ENCODE peak calls at places on chromosomes 1 and 21, in seven cellular contexts. X is tibial artery, W is PC-3, O is suprapubic skin, N is heart right ventricle, U is mesendoderm, T is tibial nerve. C is an unnamed sample.

GRCh38 chr21:41396452-41397107 is 29.5 kb upstream of the MX1 start:
- DNase-seq in N (no peak), W (peak; percentile 48), T (no peak), X (peak; percentile 59), O (no peak), U (peak; percentile 59), C (peak; percentile 79)

GRCh38 chr1:178485467-178486098 is 11.2 kb downstream of the CLEC20A start:
- DNase-seq in U (no peak), W (no peak), T (no peak), O (no peak), N (no peak), X (no peak), C (no peak)

GRCh38 chr1:23751050-23751814 is 8.0 kb downstream of the ELOA start:
- DNase-seq in N (no peak), U (peak; percentile 81), W (peak; percentile 59), T (no peak), O (no peak), X (no peak), C (no peak)

GRCh38 chr1:177948336-177948972 is 21.4 kb downstream of the SEC16B start:
- DNase-seq in U (peak; percentile 84), O (no peak), N (peak; percentile 46), W (peak; percentile 70), T (peak; percentile 65), X (peak; percentile 57), C (peak; percentile 47)

GRCh38 chr1:187960125-187960638 is 1131.4 kb downstream of the PLA2G4A start:
- DNase-seq in W (no peak), X (no peak), U (no peak), O (no peak), N (no peak), T (no peak), C (no peak)

GRCh38 chr1:66521736-66522365 is 12.1 kb upstream of the SGIP1 start:
- DNase-seq in W (peak; percentile 77), U (no peak), N (no peak), O (no peak), T (no peak), X (no peak), C (no peak)

GRCh38 chr1:175287377-175287776 is 94.8 kb upstream of the KIAA0040 start:
- DNase-seq in T (no peak), N (no peak), W (no peak), X (no peak), U (no peak), O (no peak), C (no peak)

GRCh38 chr1:1115136-1115829 is 606 bp downstream of the C1orf159 start:
- DNase-seq in O (no peak), W (peak; percentile 22), T (no peak), X (no peak), U (no peak), N (no peak), C (no peak)

GRCh38 chr1:7117599-7118281 is 332.5 kb downstream of the CAMTA1 start:
- DNase-seq in U (peak; percentile 82), N (no peak), O (peak; percentile 74), T (no peak), X (no peak), W (no peak), C (peak; percentile 61)

GRCh38 chr1:29209173-29209572 is 21.6 kb downstream of the MECR start:
- DNase-seq in W (no peak), O (no peak), T (no peak), U (peak; percentile 60), N (no peak), X (no peak), C (no peak)

GRCh38 chr1:199447906-199448305 is 579.6 kb upstream of the NR5A2 start:
- DNase-seq in W (no peak), O (no peak), U (no peak), X (no peak), T (no peak), N (no peak), C (no peak)

GRCh38 chr1:192489748-192490147 is 85.8 kb upstream of the RGS1 start:
- DNase-seq in O (no peak), W (peak; percentile 74), T (peak; percentile 38), N (peak; percentile 64), X (peak; percentile 70), U (peak; percentile 65), C (peak; percentile 85)

GRCh38 chr1:33725037-33725436 is 138.8 kb upstream of the HMGB4 start:
- DNase-seq in T (no peak), O (no peak), W (no peak), U (no peak), N (no peak), X (no peak), C (no peak)

GRCh38 chr1:223707270-223708000 is 4.9 kb upstream of the CAPN2 start:
- DNase-seq in U (peak; percentile 87), X (peak; percentile 86), T (peak; percentile 73), W (peak; percentile 99), O (peak; percentile 84), N (peak; percentile 67), C (peak; percentile 73)

GRCh38 chr1:180962178-180962577 is 49.5 kb downstream of the KIAA1614 start:
- DNase-seq in U (no peak), T (no peak), O (no peak), X (no peak), W (no peak), N (no peak), C (no peak)

GRCh38 chr1:22709227-22709626 is 1.4 kb upstream of the EPHB2 start:
- DNase-seq in T (no peak), W (no peak), X (no peak), N (no peak), U (peak; percentile 50), O (no peak), C (no peak)

GRCh38 chr1:37068897-37069296 is 34.6 kb upstream of the GRIK3 start:
- DNase-seq in U (no peak), T (no peak), X (no peak), N (no peak), O (no peak), W (no peak), C (no peak)

GRCh38 chr1:79549191-79549590 is 542.7 kb upstream of the ADGRL4 start:
- DNase-seq in W (no peak), T (no peak), X (no peak), N (no peak), O (no peak), U (no peak), C (no peak)

GRCh38 chr21:34243562-34243961 is 120.2 kb upstream of the KCNE2 start:
- DNase-seq in W (peak; percentile 52), O (no peak), T (no peak), X (no peak), N (no peak), U (peak; percentile 61), C (no peak)

DNA sequence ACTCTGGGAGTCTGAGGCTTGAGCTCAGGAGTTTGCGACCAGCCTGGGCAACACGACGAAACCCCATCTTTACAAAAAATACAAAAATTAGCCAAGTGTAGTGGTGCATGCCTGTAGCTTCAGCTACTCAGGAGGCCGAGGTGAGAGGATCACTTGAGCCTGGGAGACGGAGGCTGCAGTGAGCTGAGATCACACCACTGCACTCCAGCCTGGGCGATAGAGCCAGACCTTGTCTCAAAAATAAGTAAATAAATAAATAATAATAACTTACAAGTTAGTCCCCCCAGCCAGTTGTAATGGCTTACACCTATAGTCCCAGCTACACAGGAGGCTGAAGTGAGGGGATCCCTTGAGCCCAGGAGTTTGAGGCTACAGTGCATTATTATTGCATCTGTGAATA is 21.7 kb upstream of the BTG2 start:
- DNase-seq in U (no peak), N (no peak), O (peak; percentile 21), X (no peak), T (no peak), W (no peak), C (no peak)
- H3K4me1 ChIP-seq in U (peaks cover 10% of the 10 kb centered on the region), N (peaks cover 85% of the 10 kb centered on the region), O (peaks cover 66% of the 10 kb centered on the region), X (peaks cover 38% of the 10 kb centered on the region), T (peaks cover 27% of the 10 kb centered on the region), W (peaks cover 5% of the 10 kb centered on the region), C (peaks cover 7% of the 10 kb centered on the region)

GRCh38 chr1:153536618-153537375 is 1.0 kb upstream of the S100A6 start:
- DNase-seq in O (no peak), U (no peak), W (peak; percentile 68), N (no peak), X (peak; percentile 43), T (no peak), C (no peak)
- H3K4me1 ChIP-seq in O (peaks cover 91% of the 10 kb centered on the region), U (peaks cover 2% of the 10 kb centered on the region), W (peaks cover 81% of the 10 kb centered on the region), N (peaks cover 82% of the 10 kb centered on the region), X (peaks cover 46% of the 10 kb centered on the region), T (peaks cover 23% of the 10 kb centered on the region), C (peaks cover 5% of the 10 kb centered on the region)

DNA sequence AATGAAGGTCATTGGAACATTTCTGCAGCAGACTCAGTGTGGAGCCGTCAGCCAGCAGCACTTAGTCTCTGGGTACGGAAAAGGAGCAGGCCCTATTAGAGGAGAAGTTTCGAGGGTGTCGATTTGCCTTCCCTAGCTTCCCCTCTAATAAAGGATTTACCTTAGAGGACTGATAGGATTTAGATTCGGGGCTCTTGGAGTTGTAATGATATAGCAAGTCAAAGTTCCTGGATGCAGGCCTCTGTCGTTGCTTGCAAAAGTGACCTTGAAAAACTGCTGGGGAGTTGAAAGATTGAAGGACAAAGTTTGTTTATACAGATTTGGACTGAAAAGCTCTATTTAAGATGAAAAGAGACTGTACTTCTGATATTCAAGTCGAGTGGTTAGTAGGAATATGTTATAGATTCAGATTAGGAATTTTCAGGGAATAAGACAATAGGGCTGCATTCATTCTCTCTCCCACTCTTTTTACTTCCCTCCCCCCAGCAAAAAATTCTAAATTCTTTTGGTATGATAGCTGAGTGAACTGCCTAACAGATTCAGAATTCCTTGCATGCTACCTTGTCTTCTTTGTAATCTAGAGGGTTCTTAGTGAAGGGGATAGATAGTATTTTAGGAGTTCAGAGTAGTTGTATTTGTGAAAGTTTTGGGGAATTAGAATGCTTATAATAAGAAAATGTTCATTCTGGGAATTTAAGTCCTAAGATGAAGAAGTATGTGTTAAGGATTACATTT is 19.2 kb downstream of the NFYC start:
- DNase-seq in U (peak; percentile 63), W (no peak), O (no peak), T (no peak), X (no peak), N (peak; percentile 4), C (no peak)
- H3K4me1 ChIP-seq in U (no peaks in the 10 kb centered on the region), W (peaks cover 39% of the 10 kb centered on the region), O (peaks cover 61% of the 10 kb centered on the region), T (peaks cover 27% of the 10 kb centered on the region), X (peaks cover 54% of the 10 kb centered on the region), N (peaks cover 67% of the 10 kb centered on the region), C (no peaks in the 10 kb centered on the region)

GRCh38 chr1:63626222-63626621 is 33.0 kb downstream of the PGM1 start:
- DNase-seq in W (no peak), O (no peak), U (no peak), X (no peak), T (no peak), N (no peak), C (no peak)

GRCh38 chr1:63630666-63631065 is 37.5 kb downstream of the PGM1 start:
- DNase-seq in O (no peak), X (no peak), N (no peak), T (no peak), U (no peak), W (no peak), C (no peak)

GRCh38 chr1:63632110-63632509 is 38.9 kb downstream of the PGM1 start:
- DNase-seq in O (no peak), T (no peak), U (no peak), X (no peak), W (no peak), N (no peak), C (no peak)

GRCh38 chr1:63630238-63630637 is 37.0 kb downstream of the PGM1 start:
- DNase-seq in O (no peak), N (no peak), U (no peak), W (no peak), T (no peak), X (no peak), C (no peak)

DNA sequence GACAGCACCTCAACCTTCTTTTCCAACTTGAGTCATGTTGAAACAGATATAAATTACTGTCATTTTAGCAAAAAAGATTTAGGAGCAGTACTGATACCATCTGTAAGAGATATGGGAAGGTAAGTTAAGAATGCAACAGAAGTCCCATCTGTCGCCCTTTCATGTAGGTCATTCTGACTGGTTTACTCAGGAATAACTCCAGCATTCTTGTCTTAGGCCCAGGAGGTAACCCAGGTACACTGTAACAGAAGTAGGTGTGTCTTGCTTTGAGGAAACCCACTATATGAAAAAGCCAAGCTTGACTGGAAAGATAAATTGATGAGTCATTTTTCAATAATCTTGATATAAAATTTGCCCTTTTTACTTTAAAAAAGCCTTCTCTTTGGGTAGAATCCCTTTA is 35.4 kb downstream of the PGM1 start:
- DNase-seq in T (no peak), X (no peak), W (peak; percentile 25), U (no peak), N (no peak), O (no peak), C (no peak)
- H3K4me1 ChIP-seq in T (no peaks in the 10 kb centered on the region), X (peaks cover 17% of the 10 kb centered on the region), W (peaks cover 16% of the 10 kb centered on the region), U (peaks cover 2% of the 10 kb centered on the region), N (peaks cover 13% of the 10 kb centered on the region), O (peaks cover 14% of the 10 kb centered on the region), C (no peaks in the 10 kb centered on the region)

C was measured in breast epithelium.